ENCODE peak calls at places on chromosome 21, in ten cellular contexts. One of them, this sample, is unnamed.

GRCh38 chr21:34077888-34078287 is 4.5 kb downstream of the MRPS6 start:
- DNase-seq in esophagus squamous epithelium: no peak
- DNase-seq in fibroblast of pulmonary artery: no peak
- DNase-seq in left ventricle myocardium inferior: no peak
- DNase-seq in cardiac fibroblast: no peak
- DNase-seq in endodermal cell: no peak
- DNase-seq in psoas muscle: no peak
- DNase-seq in uterus: no peak
- DNase-seq in BJ: no peak
- DNase-seq in HFF-Myc: no peak
- DNase-seq in this sample: no peak

GRCh38 chr21:21624674-21625073 is 626.5 kb downstream of the NCAM2 start:
- DNase-seq in esophagus squamous epithelium: no peak
- DNase-seq in fibroblast of pulmonary artery: peak; percentile 65
- DNase-seq in left ventricle myocardium inferior: no peak
- DNase-seq in cardiac fibroblast: peak; percentile 54
- DNase-seq in endodermal cell: no peak
- DNase-seq in psoas muscle: no peak
- DNase-seq in uterus: no peak
- DNase-seq in BJ: no peak
- DNase-seq in HFF-Myc: no peak
- DNase-seq in this sample: no peak

GRCh38 chr21:32826317-32827167 is 55.0 kb upstream of the PAXBP1 start:
- DNase-seq in esophagus squamous epithelium: no peak
- DNase-seq in fibroblast of pulmonary artery: peak; percentile 80
- DNase-seq in left ventricle myocardium inferior: no peak
- DNase-seq in cardiac fibroblast: peak; percentile 79
- DNase-seq in endodermal cell: peak; percentile 76
- DNase-seq in psoas muscle: no peak
- DNase-seq in uterus: peak; percentile 31
- DNase-seq in BJ: no peak
- DNase-seq in HFF-Myc: peak; percentile 39
- DNase-seq in this sample: no peak

GRCh38 chr21:33947451-33948095 is 32.0 kb upstream of the ATP5PO start:
- DNase-seq in esophagus squamous epithelium: peak; percentile 20
- DNase-seq in fibroblast of pulmonary artery: peak; percentile 96
- DNase-seq in left ventricle myocardium inferior: peak; percentile 44
- DNase-seq in cardiac fibroblast: peak; percentile 97
- DNase-seq in endodermal cell: peak; percentile 92
- DNase-seq in psoas muscle: peak; percentile 77
- DNase-seq in uterus: peak; percentile 93
- DNase-seq in BJ: peak; percentile 84
- DNase-seq in HFF-Myc: peak; percentile 96
- DNase-seq in this sample: peak; percentile 90

GRCh38 chr21:39349211-39350093 is 564 bp upstream of the HMGN1 start:
- DNase-seq in esophagus squamous epithelium: peak; percentile 78
- DNase-seq in fibroblast of pulmonary artery: peak; percentile 95
- DNase-seq in left ventricle myocardium inferior: peak; percentile 96
- DNase-seq in cardiac fibroblast: peak; percentile 93
- DNase-seq in endodermal cell: peak; percentile 99
- DNase-seq in psoas muscle: peak; percentile 94
- DNase-seq in uterus: peak; percentile 94
- DNase-seq in BJ: peak; percentile 62
- DNase-seq in HFF-Myc: peak; percentile 78
- DNase-seq in this sample: peak; percentile 94

GRCh38 chr21:26448751-26449150 is 124.3 kb downstream of the CYYR1 start:
- DNase-seq in esophagus squamous epithelium: no peak
- DNase-seq in fibroblast of pulmonary artery: peak; percentile 52
- DNase-seq in left ventricle myocardium inferior: no peak
- DNase-seq in cardiac fibroblast: peak; percentile 76
- DNase-seq in endodermal cell: no peak
- DNase-seq in psoas muscle: no peak
- DNase-seq in uterus: no peak
- DNase-seq in BJ: no peak
- DNase-seq in HFF-Myc: no peak
- DNase-seq in this sample: no peak

GRCh38 chr21:34545079-34545884 is 33.3 kb upstream of the KCNE1 start:
- DNase-seq in esophagus squamous epithelium: no peak
- DNase-seq in fibroblast of pulmonary artery: peak; percentile 65
- DNase-seq in left ventricle myocardium inferior: no peak
- DNase-seq in cardiac fibroblast: peak; percentile 77
- DNase-seq in endodermal cell: peak; percentile 75
- DNase-seq in psoas muscle: no peak
- DNase-seq in uterus: no peak
- DNase-seq in BJ: peak; percentile 56
- DNase-seq in HFF-Myc: no peak
- DNase-seq in this sample: peak; percentile 67

GRCh38 chr21:34845521-34846213 is 176.9 kb downstream of the CLIC6 start:
- DNase-seq in esophagus squamous epithelium: no peak
- DNase-seq in fibroblast of pulmonary artery: peak; percentile 85
- DNase-seq in left ventricle myocardium inferior: no peak
- DNase-seq in cardiac fibroblast: peak; percentile 88
- DNase-seq in endodermal cell: peak; percentile 23
- DNase-seq in psoas muscle: no peak
- DNase-seq in uterus: no peak
- DNase-seq in BJ: no peak
- DNase-seq in HFF-Myc: no peak
- DNase-seq in this sample: no peak

GRCh38 chr21:39647476-39647875 is 34.7 kb downstream of the B3GALT5 start:
- DNase-seq in esophagus squamous epithelium: no peak
- DNase-seq in fibroblast of pulmonary artery: no peak
- DNase-seq in left ventricle myocardium inferior: no peak
- DNase-seq in cardiac fibroblast: no peak
- DNase-seq in endodermal cell: peak; percentile 41
- DNase-seq in psoas muscle: no peak
- DNase-seq in uterus: no peak
- DNase-seq in BJ: no peak
- DNase-seq in HFF-Myc: peak; percentile 22
- DNase-seq in this sample: no peak

GRCh38 chr21:31351438-31351837 is 7.4 kb upstream of the TIAM1 start:
- DNase-seq in esophagus squamous epithelium: no peak
- DNase-seq in fibroblast of pulmonary artery: peak; percentile 58
- DNase-seq in left ventricle myocardium inferior: no peak
- DNase-seq in cardiac fibroblast: peak; percentile 51
- DNase-seq in endodermal cell: no peak
- DNase-seq in psoas muscle: no peak
- DNase-seq in uterus: no peak
- DNase-seq in BJ: no peak
- DNase-seq in HFF-Myc: no peak
- DNase-seq in this sample: no peak

DNA sequence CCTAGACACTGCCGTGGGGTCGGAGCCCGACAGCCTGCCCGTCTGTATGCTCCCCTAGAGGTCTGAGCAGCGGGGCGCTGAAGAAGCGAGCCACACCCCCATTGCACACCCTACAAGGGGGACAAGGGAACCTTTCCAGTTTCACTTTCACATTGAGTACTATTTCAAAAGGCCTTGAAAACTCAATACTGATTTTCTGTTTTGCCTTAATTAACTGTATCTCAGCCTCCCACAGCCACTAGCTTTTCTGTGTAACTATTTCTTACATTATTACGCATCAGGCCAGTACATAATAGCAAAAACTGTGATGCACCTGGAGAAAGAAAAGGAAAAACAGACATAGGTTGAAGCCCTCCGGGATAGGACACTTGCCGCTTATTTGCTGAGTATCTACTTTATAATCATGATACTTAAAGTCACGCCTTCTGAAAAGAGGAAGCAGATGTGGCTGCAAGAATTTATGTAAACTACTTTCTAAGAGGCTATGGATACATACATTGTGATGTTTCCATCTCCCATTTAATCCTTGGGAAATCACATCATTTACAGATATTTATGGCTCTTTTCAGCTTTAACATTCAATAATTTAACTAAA is 1719.5 kb downstream of the MRPL39 start:
- DNase-seq in esophagus squamous epithelium: no peak
- DNase-seq in fibroblast of pulmonary artery: no peak
- DNase-seq in left ventricle myocardium inferior: no peak
- DNase-seq in cardiac fibroblast: no peak
- DNase-seq in endodermal cell: no peak
- DNase-seq in psoas muscle: no peak
- DNase-seq in uterus: no peak
- DNase-seq in BJ: no peak
- DNase-seq in HFF-Myc: no peak
- DNase-seq in this sample: no peak
- H3K4me3 ChIP-seq in esophagus squamous epithelium: peak overlapping the region; percentile 35
- H3K4me3 ChIP-seq in fibroblast of pulmonary artery: no peak overlapping the region
- H3K4me3 ChIP-seq in left ventricle myocardium inferior: no peak overlapping the region
- H3K4me3 ChIP-seq in cardiac fibroblast: no peak overlapping the region
- H3K4me3 ChIP-seq in endodermal cell: no peak overlapping the region
- H3K4me3 ChIP-seq in psoas muscle: no peak overlapping the region
- H3K4me3 ChIP-seq in uterus: no peak overlapping the region
- H3K4me3 ChIP-seq in BJ: no peak overlapping the region
- H3K4me3 ChIP-seq in HFF-Myc: no peak overlapping the region
- H3K4me3 ChIP-seq in this sample: no peak overlapping the region

GRCh38 chr21:36729301-36729970 is 30.5 kb downstream of the SIM2 start:
- DNase-seq in esophagus squamous epithelium: no peak
- DNase-seq in fibroblast of pulmonary artery: no peak
- DNase-seq in left ventricle myocardium inferior: no peak
- DNase-seq in cardiac fibroblast: no peak
- DNase-seq in endodermal cell: peak; percentile 19
- DNase-seq in psoas muscle: no peak
- DNase-seq in uterus: no peak
- DNase-seq in BJ: no peak
- DNase-seq in HFF-Myc: no peak
- DNase-seq in this sample: no peak

GRCh38 chr21:36730291-36731281 is 31.7 kb downstream of the SIM2 start:
- DNase-seq in esophagus squamous epithelium: no peak
- DNase-seq in fibroblast of pulmonary artery: no peak
- DNase-seq in left ventricle myocardium inferior: no peak
- DNase-seq in cardiac fibroblast: no peak
- DNase-seq in endodermal cell: peak; percentile 9
- DNase-seq in psoas muscle: no peak
- DNase-seq in uterus: no peak
- DNase-seq in BJ: no peak
- DNase-seq in HFF-Myc: no peak
- DNase-seq in this sample: no peak

GRCh38 chr21:36725793-36726386 is 27.0 kb downstream of the SIM2 start:
- DNase-seq in esophagus squamous epithelium: no peak
- DNase-seq in fibroblast of pulmonary artery: no peak
- DNase-seq in left ventricle myocardium inferior: no peak
- DNase-seq in cardiac fibroblast: no peak
- DNase-seq in endodermal cell: peak; percentile 31
- DNase-seq in psoas muscle: no peak
- DNase-seq in uterus: peak; percentile 3
- DNase-seq in BJ: no peak
- DNase-seq in HFF-Myc: no peak
- DNase-seq in this sample: no peak

GRCh38 chr21:36728371-36729111 is 29.6 kb downstream of the SIM2 start:
- DNase-seq in esophagus squamous epithelium: no peak
- DNase-seq in fibroblast of pulmonary artery: no peak
- DNase-seq in left ventricle myocardium inferior: no peak
- DNase-seq in cardiac fibroblast: no peak
- DNase-seq in endodermal cell: no peak
- DNase-seq in psoas muscle: no peak
- DNase-seq in uterus: no peak
- DNase-seq in BJ: no peak
- DNase-seq in HFF-Myc: no peak
- DNase-seq in this sample: no peak

GRCh38 chr21:36727886-36728285 is 29.0 kb downstream of the SIM2 start:
- DNase-seq in esophagus squamous epithelium: no peak
- DNase-seq in fibroblast of pulmonary artery: no peak
- DNase-seq in left ventricle myocardium inferior: no peak
- DNase-seq in cardiac fibroblast: no peak
- DNase-seq in endodermal cell: peak; percentile 76
- DNase-seq in psoas muscle: no peak
- DNase-seq in uterus: no peak
- DNase-seq in BJ: no peak
- DNase-seq in HFF-Myc: no peak
- DNase-seq in this sample: no peak
- TF ChIP-seq CTCF in esophagus squamous epithelium: no peak
- TF ChIP-seq CTCF in fibroblast of pulmonary artery: no peak
- TF ChIP-seq CTCF in left ventricle myocardium inferior: no peak
- TF ChIP-seq CTCF in cardiac fibroblast: peak; percentile 5
- TF ChIP-seq CTCF in endodermal cell: peak; percentile 68
- TF ChIP-seq CTCF in psoas muscle: no peak
- TF ChIP-seq CTCF in uterus: no peak
- TF ChIP-seq CTCF in BJ: no peak
- TF ChIP-seq CTCF in HFF-Myc: no peak
- TF ChIP-seq CTCF in this sample: no peak

GRCh38 chr21:36988536-36988935 is 18.0 kb upstream of the RIPPLY3 start:
- DNase-seq in esophagus squamous epithelium: no peak
- DNase-seq in fibroblast of pulmonary artery: no peak
- DNase-seq in left ventricle myocardium inferior: no peak
- DNase-seq in cardiac fibroblast: no peak
- DNase-seq in endodermal cell: no peak
- DNase-seq in psoas muscle: no peak
- DNase-seq in uterus: no peak
- DNase-seq in BJ: no peak
- DNase-seq in HFF-Myc: no peak
- DNase-seq in this sample: no peak
- H3K4me3 ChIP-seq in esophagus squamous epithelium: no peak overlapping the region
- H3K4me3 ChIP-seq in fibroblast of pulmonary artery: no peak overlapping the region
- H3K4me3 ChIP-seq in left ventricle myocardium inferior: no peak overlapping the region
- H3K4me3 ChIP-seq in cardiac fibroblast: no peak overlapping the region
- H3K4me3 ChIP-seq in endodermal cell: no peak overlapping the region
- H3K4me3 ChIP-seq in psoas muscle: no peak overlapping the region
- H3K4me3 ChIP-seq in uterus: no peak overlapping the region
- H3K4me3 ChIP-seq in BJ: no peak overlapping the region
- H3K4me3 ChIP-seq in HFF-Myc: no peak overlapping the region
- H3K4me3 ChIP-seq in this sample: no peak overlapping the region

GRCh38 chr21:29504751-29505321 is 206.1 kb downstream of the BACH1 start:
- DNase-seq in esophagus squamous epithelium: no peak
- DNase-seq in fibroblast of pulmonary artery: peak; percentile 38
- DNase-seq in left ventricle myocardium inferior: no peak
- DNase-seq in cardiac fibroblast: peak; percentile 53
- DNase-seq in endodermal cell: no peak
- DNase-seq in psoas muscle: no peak
- DNase-seq in uterus: no peak
- DNase-seq in BJ: no peak
- DNase-seq in HFF-Myc: no peak
- DNase-seq in this sample: no peak

GRCh38 chr21:29501451-29501850 is 202.7 kb downstream of the BACH1 start:
- DNase-seq in esophagus squamous epithelium: no peak
- DNase-seq in fibroblast of pulmonary artery: peak; percentile 43
- DNase-seq in left ventricle myocardium inferior: no peak
- DNase-seq in cardiac fibroblast: peak; percentile 87
- DNase-seq in endodermal cell: no peak
- DNase-seq in psoas muscle: no peak
- DNase-seq in uterus: no peak
- DNase-seq in BJ: peak; percentile 44
- DNase-seq in HFF-Myc: no peak
- DNase-seq in this sample: no peak

GRCh38 chr21:29496337-29496736 is 197.6 kb downstream of the BACH1 start:
- DNase-seq in esophagus squamous epithelium: no peak
- DNase-seq in fibroblast of pulmonary artery: no peak
- DNase-seq in left ventricle myocardium inferior: no peak
- DNase-seq in cardiac fibroblast: no peak
- DNase-seq in endodermal cell: no peak
- DNase-seq in psoas muscle: no peak
- DNase-seq in uterus: no peak
- DNase-seq in BJ: no peak
- DNase-seq in HFF-Myc: no peak
- DNase-seq in this sample: no peak

GRCh38 chr21:29499229-29499628 is 200.5 kb downstream of the BACH1 start:
- DNase-seq in esophagus squamous epithelium: no peak
- DNase-seq in fibroblast of pulmonary artery: no peak
- DNase-seq in left ventricle myocardium inferior: no peak
- DNase-seq in cardiac fibroblast: no peak
- DNase-seq in endodermal cell: no peak
- DNase-seq in psoas muscle: no peak
- DNase-seq in uterus: no peak
- DNase-seq in BJ: no peak
- DNase-seq in HFF-Myc: no peak
- DNase-seq in this sample: no peak

GRCh38 chr21:29499734-29500343 is 201.1 kb downstream of the BACH1 start:
- DNase-seq in esophagus squamous epithelium: no peak
- DNase-seq in fibroblast of pulmonary artery: peak; percentile 33
- DNase-seq in left ventricle myocardium inferior: no peak
- DNase-seq in cardiac fibroblast: peak; percentile 59
- DNase-seq in endodermal cell: peak; percentile 88
- DNase-seq in psoas muscle: no peak
- DNase-seq in uterus: no peak
- DNase-seq in BJ: no peak
- DNase-seq in HFF-Myc: peak; percentile 17
- DNase-seq in this sample: no peak
- TF ChIP-seq CTCF in esophagus squamous epithelium: peak; percentile 17
- TF ChIP-seq CTCF in fibroblast of pulmonary artery: peak; percentile 53
- TF ChIP-seq CTCF in left ventricle myocardium inferior: peak; percentile 52
- TF ChIP-seq CTCF in cardiac fibroblast: peak; percentile 71
- TF ChIP-seq CTCF in endodermal cell: peak; percentile 86
- TF ChIP-seq CTCF in psoas muscle: no peak
- TF ChIP-seq CTCF in uterus: no peak
- TF ChIP-seq CTCF in BJ: peak; percentile 52
- TF ChIP-seq CTCF in HFF-Myc: peak; percentile 73
- TF ChIP-seq CTCF in this sample: no peak

This sample was measured in right atrium auricular region.